ENCODE peak calls at places on chromosome 16, in ten cellular contexts. One of them, this sample, is unnamed.

GRCh38 chr16:4958510-4959111 is 481 bp downstream of the SEC14L5 start:
- DNase-seq in breast epithelium: no peak
- DNase-seq in cardiac muscle cell: no peak
- DNase-seq in IMR-90: no peak
- DNase-seq in uterus: no peak
- DNase-seq in prostate gland: no peak
- DNase-seq in fibroblast of pulmonary artery: no peak
- DNase-seq in effector memory CD4-positive, alpha-beta T cell: no peak
- DNase-seq in neural progenitor cell: no peak
- DNase-seq in AG04450: no peak
- DNase-seq in this sample: no peak

GRCh38 chr16:50702725-50703124 is 9.3 kb downstream of the NOD2 start:
- DNase-seq in breast epithelium: no peak
- DNase-seq in cardiac muscle cell: no peak
- DNase-seq in IMR-90: no peak
- DNase-seq in uterus: no peak
- DNase-seq in prostate gland: no peak
- DNase-seq in fibroblast of pulmonary artery: no peak
- DNase-seq in effector memory CD4-positive, alpha-beta T cell: no peak
- DNase-seq in neural progenitor cell: no peak
- DNase-seq in AG04450: no peak
- DNase-seq in this sample: no peak

GRCh38 chr16:85383836-85384825 is 229.0 kb upstream of the GSE1 start:
- DNase-seq in breast epithelium: no peak
- DNase-seq in cardiac muscle cell: no peak
- DNase-seq in IMR-90: no peak
- DNase-seq in uterus: no peak
- DNase-seq in prostate gland: no peak
- DNase-seq in fibroblast of pulmonary artery: no peak
- DNase-seq in effector memory CD4-positive, alpha-beta T cell: no peak
- DNase-seq in neural progenitor cell: no peak
- DNase-seq in AG04450: no peak
- DNase-seq in this sample: no peak

GRCh38 chr16:30004424-30004776 is 6.4 kb downstream of the DOC2A start:
- DNase-seq in breast epithelium: no peak
- DNase-seq in cardiac muscle cell: no peak
- DNase-seq in IMR-90: no peak
- DNase-seq in uterus: no peak
- DNase-seq in prostate gland: no peak
- DNase-seq in fibroblast of pulmonary artery: no peak
- DNase-seq in effector memory CD4-positive, alpha-beta T cell: no peak
- DNase-seq in neural progenitor cell: no peak
- DNase-seq in AG04450: no peak
- DNase-seq in this sample: no peak

GRCh38 chr16:57889522-57889921 is 81.4 kb downstream of the CNGB1 start:
- DNase-seq in breast epithelium: no peak
- DNase-seq in cardiac muscle cell: no peak
- DNase-seq in IMR-90: no peak
- DNase-seq in uterus: no peak
- DNase-seq in prostate gland: no peak
- DNase-seq in fibroblast of pulmonary artery: no peak
- DNase-seq in effector memory CD4-positive, alpha-beta T cell: no peak
- DNase-seq in neural progenitor cell: no peak
- DNase-seq in AG04450: no peak
- DNase-seq in this sample: no peak

GRCh38 chr16:82636485-82636884 is 9.7 kb downstream of the CDH13 start:
- DNase-seq in breast epithelium: no peak
- DNase-seq in cardiac muscle cell: no peak
- DNase-seq in IMR-90: no peak
- DNase-seq in uterus: no peak
- DNase-seq in prostate gland: no peak
- DNase-seq in fibroblast of pulmonary artery: no peak
- DNase-seq in effector memory CD4-positive, alpha-beta T cell: no peak
- DNase-seq in neural progenitor cell: no peak
- DNase-seq in AG04450: no peak
- DNase-seq in this sample: no peak

GRCh38 chr16:89383095-89384003 is 107.0 kb downstream of the ANKRD11 start:
- DNase-seq in breast epithelium: no peak
- DNase-seq in cardiac muscle cell: peak; percentile 81
- DNase-seq in IMR-90: peak; percentile 47
- DNase-seq in uterus: no peak
- DNase-seq in prostate gland: peak; percentile 40
- DNase-seq in fibroblast of pulmonary artery: peak; percentile 45
- DNase-seq in effector memory CD4-positive, alpha-beta T cell: no peak
- DNase-seq in neural progenitor cell: peak; percentile 48
- DNase-seq in AG04450: no peak
- DNase-seq in this sample: peak; percentile 72

GRCh38 chr16:17359778-17360177 is 111.0 kb downstream of the XYLT1 start:
- DNase-seq in breast epithelium: no peak
- DNase-seq in cardiac muscle cell: no peak
- DNase-seq in IMR-90: peak; percentile 70
- DNase-seq in uterus: no peak
- DNase-seq in prostate gland: no peak
- DNase-seq in fibroblast of pulmonary artery: no peak
- DNase-seq in effector memory CD4-positive, alpha-beta T cell: peak; percentile 45
- DNase-seq in neural progenitor cell: no peak
- DNase-seq in AG04450: no peak
- DNase-seq in this sample: no peak

GRCh38 chr16:82252582-82252981 is 82.6 kb upstream of the MPHOSPH6 start:
- DNase-seq in breast epithelium: no peak
- DNase-seq in cardiac muscle cell: no peak
- DNase-seq in IMR-90: no peak
- DNase-seq in uterus: no peak
- DNase-seq in prostate gland: no peak
- DNase-seq in fibroblast of pulmonary artery: no peak
- DNase-seq in effector memory CD4-positive, alpha-beta T cell: no peak
- DNase-seq in neural progenitor cell: no peak
- DNase-seq in AG04450: no peak
- DNase-seq in this sample: no peak

GRCh38 chr16:12113581-12114375 is 137.2 kb downstream of the SNX29 start:
- DNase-seq in breast epithelium: no peak
- DNase-seq in cardiac muscle cell: no peak
- DNase-seq in IMR-90: no peak
- DNase-seq in uterus: no peak
- DNase-seq in prostate gland: no peak
- DNase-seq in fibroblast of pulmonary artery: no peak
- DNase-seq in effector memory CD4-positive, alpha-beta T cell: no peak
- DNase-seq in neural progenitor cell: no peak
- DNase-seq in AG04450: no peak
- DNase-seq in this sample: no peak

DNA sequence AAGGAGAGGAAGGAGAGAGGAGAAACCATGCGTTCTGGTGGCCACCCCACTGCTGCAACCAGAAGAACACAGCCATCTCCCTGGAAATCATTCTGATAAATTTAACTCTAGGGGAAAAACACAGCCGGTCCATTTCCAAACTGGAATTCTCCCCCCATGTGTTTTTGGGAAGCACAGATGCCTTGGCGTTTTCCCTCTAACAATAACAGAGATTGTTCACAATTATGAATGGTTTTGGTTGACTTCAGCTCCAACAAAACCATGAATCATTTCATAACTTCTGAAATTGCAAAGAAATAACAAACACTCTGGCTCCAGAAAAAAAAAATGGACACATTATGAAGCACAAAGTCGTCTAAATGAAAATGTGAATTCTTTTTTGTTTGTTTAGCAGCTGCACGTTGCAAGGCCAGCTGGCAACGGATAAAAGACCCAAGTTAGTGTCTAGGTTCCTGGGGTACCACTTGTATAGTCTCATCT is 46.2 kb downstream of the GNAO1 start:
- DNase-seq in breast epithelium: no peak
- DNase-seq in cardiac muscle cell: no peak
- DNase-seq in IMR-90: no peak
- DNase-seq in uterus: no peak
- DNase-seq in prostate gland: no peak
- DNase-seq in fibroblast of pulmonary artery: no peak
- DNase-seq in effector memory CD4-positive, alpha-beta T cell: no peak
- DNase-seq in neural progenitor cell: no peak
- DNase-seq in AG04450: no peak
- DNase-seq in this sample: no peak
- H3K4me3 ChIP-seq in breast epithelium: no peak overlapping the region
- H3K4me3 ChIP-seq in cardiac muscle cell: no peak overlapping the region
- H3K4me3 ChIP-seq in IMR-90: no peak overlapping the region
- H3K4me3 ChIP-seq in uterus: no peak overlapping the region
- H3K4me3 ChIP-seq in prostate gland: no peak overlapping the region
- H3K4me3 ChIP-seq in fibroblast of pulmonary artery: no peak overlapping the region
- H3K4me3 ChIP-seq in effector memory CD4-positive, alpha-beta T cell: no peak overlapping the region
- H3K4me3 ChIP-seq in neural progenitor cell: no peak overlapping the region
- H3K4me3 ChIP-seq in AG04450: no peak overlapping the region
- H3K4me3 ChIP-seq in this sample: no peak overlapping the region

DNA sequence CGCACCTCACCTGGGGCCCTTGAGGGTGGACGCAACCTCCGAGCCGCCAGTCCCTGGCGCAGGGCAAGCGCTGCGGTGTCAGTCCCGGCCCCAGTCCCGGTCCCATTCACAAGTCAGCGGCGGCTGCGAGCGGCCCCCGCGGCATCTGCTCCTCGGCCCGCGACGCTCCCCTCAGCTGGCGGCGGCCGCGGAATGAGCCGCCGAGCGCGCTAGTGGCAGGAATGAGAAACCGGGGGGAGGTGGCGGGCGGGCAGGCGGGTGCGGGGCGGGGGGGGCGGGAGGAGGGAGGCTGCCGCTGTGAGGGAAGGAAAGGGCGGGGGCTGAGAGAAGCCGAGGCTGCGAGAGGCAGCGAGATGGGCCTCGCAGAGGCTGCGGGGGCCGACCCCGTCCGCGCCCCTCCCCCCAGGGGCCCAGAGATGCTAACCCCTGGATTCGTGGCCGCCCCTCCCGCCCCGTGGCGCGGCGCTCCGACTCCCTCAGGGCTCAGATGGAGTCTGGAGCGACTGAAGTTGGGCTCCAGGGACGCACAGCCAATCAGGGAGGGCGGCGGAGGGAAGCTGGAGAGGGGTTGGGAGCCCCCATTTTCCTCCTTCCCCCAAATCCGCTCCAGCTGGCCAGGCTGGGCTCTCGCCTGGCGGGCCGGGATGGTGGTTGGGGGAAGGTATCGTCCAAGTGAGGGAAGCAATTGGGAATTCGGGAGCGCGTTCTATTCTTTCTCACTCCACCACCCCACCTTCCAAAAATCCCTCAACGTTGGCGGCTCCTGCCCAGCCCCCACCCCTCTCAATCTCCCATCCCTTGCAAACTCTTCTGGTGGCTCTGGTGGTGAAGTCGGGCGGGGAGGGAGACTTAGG is at the start of gene CDH11:
- DNase-seq in breast epithelium: peak; percentile 51
- DNase-seq in cardiac muscle cell: peak; percentile 83
- DNase-seq in IMR-90: peak; percentile 82
- DNase-seq in uterus: peak; percentile 78
- DNase-seq in prostate gland: peak; percentile 22
- DNase-seq in fibroblast of pulmonary artery: peak; percentile 89
- DNase-seq in effector memory CD4-positive, alpha-beta T cell: no peak
- DNase-seq in neural progenitor cell: peak; percentile 93
- DNase-seq in AG04450: peak; percentile 55
- DNase-seq in this sample: peak; percentile 67
- H3K4me3 ChIP-seq in breast epithelium: peak within 1 kb of the TSS; percentile 89
- H3K4me3 ChIP-seq in cardiac muscle cell: peak within 1 kb of the TSS; percentile 56
- H3K4me3 ChIP-seq in IMR-90: peak within 1 kb of the TSS; percentile 96
- H3K4me3 ChIP-seq in uterus: peak within 1 kb of the TSS; percentile 90
- H3K4me3 ChIP-seq in prostate gland: peak within 1 kb of the TSS; percentile 49
- H3K4me3 ChIP-seq in fibroblast of pulmonary artery: peak within 1 kb of the TSS; percentile 94
- H3K4me3 ChIP-seq in effector memory CD4-positive, alpha-beta T cell: no peak within 1 kb of the TSS
- H3K4me3 ChIP-seq in neural progenitor cell: peak within 1 kb of the TSS; percentile 93
- H3K4me3 ChIP-seq in AG04450: peak within 1 kb of the TSS; percentile 93
- H3K4me3 ChIP-seq in this sample: peak within 1 kb of the TSS; percentile 76

DNA sequence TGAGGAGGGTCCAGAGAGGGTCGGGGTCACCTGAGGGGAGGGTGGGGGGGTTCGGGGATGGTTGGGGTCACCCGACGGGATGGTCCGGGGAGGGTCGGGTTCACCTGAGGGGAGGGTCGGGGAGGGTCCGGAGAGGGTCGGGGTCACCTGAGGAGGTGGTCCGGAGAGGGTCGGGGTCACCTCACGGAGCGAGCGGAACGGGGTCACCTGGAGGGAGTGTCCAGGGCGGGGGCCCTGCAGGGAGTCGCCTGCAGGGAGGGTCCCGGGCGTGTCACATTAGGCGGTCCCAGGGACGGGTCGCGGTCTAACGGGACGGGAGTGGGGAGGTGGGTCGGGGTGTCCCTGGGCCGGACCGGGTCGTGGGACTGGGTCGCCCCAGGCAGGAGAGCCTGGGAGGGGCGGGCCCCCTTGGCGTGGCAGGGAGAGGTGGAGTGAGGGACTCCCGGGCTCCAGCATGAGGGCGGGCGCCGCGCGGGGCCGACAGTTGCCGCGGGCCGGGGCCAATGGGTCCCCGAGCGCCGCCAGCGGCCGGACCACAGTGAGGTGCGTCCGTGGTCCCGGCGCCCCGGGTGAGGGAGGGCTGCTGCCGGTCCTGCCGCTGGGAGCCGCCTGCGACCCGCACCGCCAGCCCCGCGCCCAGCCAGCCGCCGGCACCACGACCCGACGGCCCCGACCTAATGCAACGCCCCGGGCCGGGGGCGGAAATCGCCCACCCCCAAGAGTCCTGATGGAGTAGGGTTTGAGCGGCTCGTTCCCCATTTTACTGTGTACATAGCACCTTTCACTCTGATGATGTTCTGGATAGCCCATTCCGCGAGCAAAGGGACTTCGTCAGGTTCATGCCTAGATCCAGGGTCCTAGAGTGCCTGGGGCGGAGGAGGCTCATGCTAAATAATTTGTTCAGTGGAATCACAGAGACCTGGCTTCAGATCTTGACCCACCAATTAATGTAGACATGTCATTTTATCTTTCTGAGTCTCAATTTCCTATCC is 1.2 kb upstream of the ABCA3 start:
- DNase-seq in breast epithelium: no peak
- DNase-seq in cardiac muscle cell: no peak
- DNase-seq in IMR-90: no peak
- DNase-seq in uterus: peak; percentile 30
- DNase-seq in prostate gland: no peak
- DNase-seq in fibroblast of pulmonary artery: no peak
- DNase-seq in effector memory CD4-positive, alpha-beta T cell: no peak
- DNase-seq in neural progenitor cell: peak; percentile 34
- DNase-seq in AG04450: no peak
- DNase-seq in this sample: no peak
- H3K4me3 ChIP-seq in breast epithelium: peak overlapping the region; percentile 87
- H3K4me3 ChIP-seq in cardiac muscle cell: no peak overlapping the region
- H3K4me3 ChIP-seq in IMR-90: no peak overlapping the region
- H3K4me3 ChIP-seq in uterus: no peak overlapping the region
- H3K4me3 ChIP-seq in prostate gland: no peak overlapping the region
- H3K4me3 ChIP-seq in fibroblast of pulmonary artery: no peak overlapping the region
- H3K4me3 ChIP-seq in effector memory CD4-positive, alpha-beta T cell: no peak overlapping the region
- H3K4me3 ChIP-seq in neural progenitor cell: no peak overlapping the region
- H3K4me3 ChIP-seq in AG04450: no peak overlapping the region
- H3K4me3 ChIP-seq in this sample: no peak overlapping the region

DNA sequence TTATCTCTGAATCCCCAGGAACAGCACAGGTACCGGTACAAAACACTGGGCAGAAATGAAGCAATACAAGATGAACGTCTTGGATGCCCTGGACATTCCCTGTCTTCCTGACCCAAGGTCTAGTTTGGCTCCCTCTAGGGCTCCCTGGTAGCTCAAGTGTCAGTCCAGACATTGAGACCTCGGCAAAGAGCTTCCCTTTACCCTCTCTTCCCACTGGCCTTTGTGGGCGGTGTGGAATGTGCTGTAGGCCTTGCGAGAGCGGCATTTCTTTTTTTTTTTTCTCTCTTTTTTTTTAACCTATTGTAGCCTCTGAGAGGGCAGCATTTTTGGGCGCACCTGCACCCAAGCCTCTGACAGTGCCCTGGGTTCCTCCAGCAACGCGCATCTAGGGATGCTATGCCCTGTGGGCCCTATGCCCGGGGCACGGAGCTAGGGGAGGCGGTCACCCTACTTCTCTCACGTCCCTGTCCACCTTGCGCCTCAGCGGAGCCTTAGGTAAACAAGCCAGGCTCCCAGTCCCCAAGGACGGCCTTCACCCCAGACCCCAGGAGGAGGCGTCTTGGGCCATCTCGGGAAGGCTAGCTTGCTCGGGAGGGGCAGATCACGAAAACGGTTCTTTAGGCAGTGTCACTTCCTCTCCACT is 1.2 kb upstream of the NFATC3 start:
- DNase-seq in breast epithelium: peak; percentile 33
- DNase-seq in cardiac muscle cell: peak; percentile 28
- DNase-seq in IMR-90: peak; percentile 37
- DNase-seq in uterus: no peak
- DNase-seq in prostate gland: no peak
- DNase-seq in fibroblast of pulmonary artery: no peak
- DNase-seq in effector memory CD4-positive, alpha-beta T cell: no peak
- DNase-seq in neural progenitor cell: peak; percentile 64
- DNase-seq in AG04450: no peak
- DNase-seq in this sample: no peak
- H3K4me3 ChIP-seq in breast epithelium: peak overlapping the region; percentile 95
- H3K4me3 ChIP-seq in cardiac muscle cell: peak overlapping the region; percentile 45
- H3K4me3 ChIP-seq in IMR-90: no peak overlapping the region
- H3K4me3 ChIP-seq in uterus: peak overlapping the region; percentile 68
- H3K4me3 ChIP-seq in prostate gland: peak overlapping the region; percentile 81
- H3K4me3 ChIP-seq in fibroblast of pulmonary artery: peak overlapping the region; percentile 54
- H3K4me3 ChIP-seq in effector memory CD4-positive, alpha-beta T cell: peak overlapping the region; percentile 76
- H3K4me3 ChIP-seq in neural progenitor cell: peak overlapping the region; percentile 52
- H3K4me3 ChIP-seq in AG04450: peak overlapping the region; percentile 64
- H3K4me3 ChIP-seq in this sample: no peak overlapping the region

This sample was measured in endothelial cell of umbilical vein.